ENCODE peak calls at places on chromosome 19, in ten cellular contexts. B, C, R, K, M, A, H, E, X and Z are unnamed samples. For H3K9me3 and H3K4me1, the result is how much of the 10 kb centered on the place peaks cover.

GRCh38 chr19:18194554-18195238 is 1.7 kb downstream of the MPV17L2 start:
- DNase-seq in B (peak), C (peak), R (peak), K (peak), M (peak), A (no peak), H (peak), E (no peak), X (no peak), Z (no peak)

GRCh38 chr19:8252922-8253589 is 43.9 kb downstream of the CERS4 start:
- DNase-seq in B (peak), C (peak), R (peak), K (peak), M (peak), A (peak), H (peak), E (peak), X (peak), Z (peak)

GRCh38 chr19:6521718-6522646 is 8.8 kb upstream of the TNFSF9 start:
- DNase-seq in B (peak), C (no peak), R (peak), K (no peak), M (peak), A (no peak), H (no peak), E (no peak), X (no peak), Z (peak)

GRCh38 chr19:39246951-39247669 is 1.5 kb downstream of the IFNL4 start:
- DNase-seq in B (peak), C (peak), R (peak), K (peak), M (peak), A (no peak), H (no peak), E (no peak), X (peak), Z (no peak)

GRCh38 chr19:16591803-16592556 is 19.8 kb upstream of the SLC35E1 start:
- DNase-seq in B (no peak), C (no peak), R (no peak), K (no peak), M (no peak), A (no peak), H (no peak), E (no peak), X (no peak), Z (no peak)

GRCh38 chr19:42122691-42123607 is 9.3 kb downstream of the POU2F2 start:
- DNase-seq in B (no peak), C (no peak), R (no peak), K (no peak), M (peak), A (no peak), H (no peak), E (no peak), X (no peak), Z (no peak)

GRCh38 chr19:50430888-50431342 is 1.8 kb upstream of the MYBPC2 start:
- DNase-seq in B (no peak), C (no peak), R (no peak), K (no peak), M (no peak), A (no peak), H (no peak), E (no peak), X (no peak), Z (no peak)

GRCh38 chr19:5667751-5668271 is 12.5 kb downstream of the MICOS13 start:
- DNase-seq in B (no peak), C (no peak), R (no peak), K (no peak), M (no peak), A (no peak), H (no peak), E (no peak), X (no peak), Z (no peak)

GRCh38 chr19:6509118-6509971 is 7.2 kb upstream of the TUBB4A start:
- DNase-seq in B (no peak), C (peak), R (no peak), K (peak), M (no peak), A (no peak), H (no peak), E (no peak), X (peak), Z (no peak)

DNA sequence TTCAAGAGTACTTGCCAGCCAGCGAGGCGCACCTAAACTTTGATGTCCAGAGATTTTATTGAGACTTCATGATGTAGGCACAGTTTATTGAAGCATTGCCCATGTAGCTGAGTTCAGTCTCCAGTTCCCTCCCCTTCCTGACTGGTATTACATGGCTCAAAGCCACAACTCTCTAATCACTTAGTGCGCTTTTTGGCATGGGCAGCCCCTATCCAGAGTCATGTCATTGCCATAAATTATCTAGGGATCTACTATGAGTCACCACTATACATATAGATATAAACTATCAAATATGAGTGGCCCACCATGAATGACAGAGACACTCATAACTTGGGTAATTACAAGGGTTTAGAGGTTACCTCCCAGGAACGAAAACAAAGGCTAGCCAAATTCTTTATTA is 7.7 kb downstream of the ZNF614 start:
- DNase-seq in B (no peak), C (no peak), R (no peak), K (no peak), M (no peak), A (no peak), H (no peak), E (no peak), X (no peak), Z (no peak)
- H3K9me3 ChIP-seq in B (half or more), C (under half), R (under half), K (under half), M (half or more), A (half or more), H (half or more), E (half or more), X (half or more), Z (under half)

GRCh38 chr19:4136680-4137088 is 12.8 kb upstream of the MAP2K2 start:
- DNase-seq in B (peak), C (no peak), R (no peak), K (no peak), M (no peak), A (no peak), H (no peak), E (no peak), X (no peak), Z (peak)
- H3K27ac ChIP-seq in B (peak), C (peak), R (no peak), K (no peak), M (no peak), A (no peak), H (no peak), E (no peak), X (no peak), Z (no peak)

DNA sequence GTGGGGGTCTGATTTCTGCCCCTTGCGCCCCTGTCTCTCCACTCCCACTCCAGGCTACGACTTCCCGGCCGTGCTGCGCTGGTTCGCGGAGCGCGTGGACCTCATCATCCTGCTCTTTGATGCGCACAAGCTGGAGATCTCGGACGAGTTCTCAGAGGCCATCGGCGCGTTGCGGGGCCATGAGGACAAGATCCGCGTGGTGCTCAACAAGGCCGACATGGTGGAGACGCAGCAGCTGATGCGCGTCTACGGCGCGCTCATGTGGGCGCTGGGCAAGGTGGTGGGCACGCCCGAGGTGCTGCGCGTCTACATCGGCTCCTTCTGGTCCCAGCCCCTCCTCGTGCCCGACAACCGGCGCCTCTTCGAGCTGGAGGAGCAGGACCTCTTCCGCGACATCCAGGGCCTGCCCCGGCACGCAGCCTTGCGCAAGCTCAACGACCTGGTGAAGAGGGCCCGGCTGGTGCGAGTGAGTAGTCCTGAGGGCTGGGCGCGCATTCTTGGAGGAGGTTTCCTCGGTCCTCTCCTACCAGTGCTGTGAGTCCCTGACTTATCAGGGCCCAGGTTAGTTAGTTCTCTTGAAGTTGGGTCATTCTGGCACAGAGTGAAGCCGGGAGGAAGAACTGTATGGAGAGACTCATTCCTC is 12.7 kb downstream of the EHD2 start:
- DNase-seq in B (no peak), C (no peak), R (no peak), K (no peak), M (no peak), A (no peak), H (no peak), E (no peak), X (no peak), Z (no peak)
- H3K4me1 ChIP-seq in B (under half), C (under half), R (under half), K (under half), M (under half), A (under half), H (half or more), E (half or more), X (half or more), Z (under half)

GRCh38 chr19:22620912-22621311 is 13.2 kb upstream of the ZNF492 start:
- DNase-seq in B (no peak), C (no peak), R (no peak), K (no peak), M (no peak), A (no peak), H (no peak), E (no peak), X (no peak), Z (no peak)

GRCh38 chr19:22622901-22623840 is 11.0 kb upstream of the ZNF492 start:
- DNase-seq in B (no peak), C (no peak), R (no peak), K (peak), M (no peak), A (no peak), H (no peak), E (no peak), X (no peak), Z (no peak)

GRCh38 chr19:22622020-22622419 is 12.1 kb upstream of the ZNF492 start:
- DNase-seq in B (no peak), C (no peak), R (no peak), K (no peak), M (no peak), A (no peak), H (no peak), E (no peak), X (no peak), Z (no peak)

GRCh38 chr19:22625266-22626035 is 8.7 kb upstream of the ZNF492 start:
- DNase-seq in B (no peak), C (no peak), R (no peak), K (no peak), M (no peak), A (no peak), H (no peak), E (no peak), X (no peak), Z (no peak)

GRCh38 chr19:22623841-22624221 is 10.3 kb upstream of the ZNF492 start:
- DNase-seq in B (no peak), C (no peak), R (no peak), K (no peak), M (no peak), A (no peak), H (no peak), E (no peak), X (no peak), Z (no peak)
- H3K9me3 ChIP-seq in B (under half), C (under half), R (under half), K (under half), M (under half), A (under half), H (under half), E (under half), X (under half), Z (under half)

GRCh38 chr19:36150586-36150985 is 1.7 kb downstream of the COX7A1 start:
- DNase-seq in B (no peak), C (no peak), R (no peak), K (no peak), M (no peak), A (no peak), H (no peak), E (no peak), X (no peak), Z (no peak)
- H3K27ac ChIP-seq in B (peak), C (no peak), R (no peak), K (peak), M (no peak), A (peak), H (peak), E (peak), X (peak), Z (no peak)

GRCh38 chr19:45041125-45041524 is 2.3 kb downstream of the CLASRP start:
- DNase-seq in B (no peak), C (no peak), R (no peak), K (no peak), M (no peak), A (no peak), H (no peak), E (no peak), X (no peak), Z (no peak)
- H3K4me1 ChIP-seq in B (under half), C (under half), R (under half), K (under half), M (under half), A (under half), H (half or more), E (half or more), X (half or more), Z (under half)

DNA sequence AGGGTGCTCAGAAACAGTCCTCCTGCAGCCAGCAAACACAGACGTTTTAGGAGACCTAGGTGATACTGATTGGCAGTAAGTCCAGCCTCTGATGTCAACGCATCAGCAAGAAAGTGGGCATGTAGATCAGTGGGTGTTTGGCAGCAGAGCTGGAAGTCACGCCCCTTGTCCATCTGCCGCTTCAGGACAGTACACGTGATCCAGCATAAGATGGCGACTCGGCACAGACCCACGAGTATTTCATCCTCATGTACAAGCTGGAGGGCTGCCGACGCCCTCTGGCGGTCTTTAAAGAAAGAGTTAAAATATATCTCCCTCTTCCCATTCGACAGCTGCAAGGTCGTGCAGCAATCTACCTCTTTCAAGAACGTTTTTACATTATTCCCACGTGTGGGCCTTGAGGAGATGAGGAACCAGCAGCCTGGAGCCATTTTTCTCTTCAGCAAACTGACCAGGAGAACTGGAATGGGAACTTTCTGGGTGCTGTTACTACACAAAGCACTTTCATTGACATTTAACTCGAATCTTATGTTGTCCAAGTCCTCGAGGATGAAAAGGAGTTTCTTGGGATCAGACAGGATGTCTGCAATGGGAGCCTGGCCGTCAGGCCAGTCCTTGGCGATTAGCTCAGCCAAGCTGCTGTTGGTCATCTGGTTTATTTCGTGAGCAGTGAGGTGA is 22.3 kb downstream of the NLRP11 start:
- DNase-seq in B (peak), C (peak), R (peak), K (peak), M (no peak), A (no peak), H (no peak), E (peak), X (peak), Z (peak)
- H3K9me3 ChIP-seq in B (under half), C (under half), R (under half), K (under half), M (under half), A (under half), H (under half), E (under half), X (under half), Z (under half)

DNA sequence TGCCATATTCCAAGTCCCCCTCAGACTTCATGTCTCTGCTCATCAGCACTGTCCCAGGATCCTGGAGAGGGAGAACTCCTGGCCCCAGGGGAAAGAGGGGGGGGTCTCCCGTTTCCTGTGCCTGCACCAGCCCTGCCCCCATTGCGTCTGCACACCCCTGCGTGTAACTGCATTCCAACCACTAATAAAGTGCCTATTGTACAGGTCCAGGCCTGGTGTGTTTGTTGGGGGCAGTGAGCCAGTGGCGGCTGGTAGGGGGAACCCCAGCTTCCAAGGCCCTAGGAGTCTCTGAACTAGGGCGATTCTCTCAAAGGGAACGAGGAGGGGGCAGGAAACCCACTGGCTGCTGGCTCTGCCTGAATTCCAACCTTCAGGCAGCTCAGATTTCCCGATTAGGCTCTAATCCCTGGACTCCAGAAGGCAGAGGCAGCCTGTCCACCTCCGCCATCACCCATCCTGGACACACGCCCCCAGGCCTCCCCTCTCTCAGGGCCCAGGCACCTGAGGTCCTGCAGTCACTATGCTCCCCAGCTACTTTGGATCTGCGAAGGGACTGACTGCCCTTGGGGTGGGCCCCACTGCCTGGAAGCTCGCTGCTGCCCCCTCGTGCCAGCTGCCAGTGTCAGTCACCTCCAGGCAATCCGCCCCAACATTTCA is 9.7 kb upstream of the ILF3 start:
- DNase-seq in B (peak), C (peak), R (peak), K (peak), M (peak), A (peak), H (peak), E (peak), X (peak), Z (peak)
- H3K27ac ChIP-seq in B (peak), C (no peak), R (peak), K (peak), M (no peak), A (peak), H (peak), E (peak), X (peak), Z (no peak)

GRCh38 chr19:12093777-12094176 is 29.2 kb downstream of the ZNF844 start:
- DNase-seq in B (no peak), C (no peak), R (no peak), K (no peak), M (no peak), A (no peak), H (no peak), E (no peak), X (no peak), Z (no peak)
- H3K4me1 ChIP-seq in B (under half), C (under half), R (under half), K (under half), M (under half), A (under half), H (under half), E (under half), X (under half), Z (under half)